ENCODE peak calls at places on chromosomes 3 and 15, in six cellular contexts. D, U, P, F, E and C are unnamed samples.
A peak's percentile ranks its signal among the peaks of the same experiment; 100 is the strongest.

GRCh38 chr3:6132684-6133432 is 728.1 kb upstream of the GRM7 start:
- DNase-seq in F (no peak), P (no peak), U (no peak), D (no peak), E (no peak), C (no peak)

GRCh38 chr3:27729748-27730611 is 7.9 kb upstream of the EOMES start:
- DNase-seq in E (no peak), F (no peak), P (no peak), D (no peak), U (no peak), C (no peak)

GRCh38 chr3:126474498-126475410 is 937 bp downstream of the ZXDC start:
- DNase-seq in U (peak; percentile 53), D (peak; percentile 54), P (no peak), E (peak; percentile 49), F (peak; percentile 48), C (no peak)

GRCh38 chr15:42147431-42147735 is 9.1 kb downstream of the PLA2G4F start:
- DNase-seq in D (no peak), E (no peak), F (no peak), U (no peak), P (no peak), C (no peak)

GRCh38 chr3:190621971-190622370 is 108.1 kb downstream of the IL1RAP start:
- DNase-seq in D (no peak), U (no peak), E (peak; percentile 32), F (no peak), P (no peak), C (no peak)

GRCh38 chr15:94324117-94324826 is 92.9 kb downstream of the MCTP2 start:
- DNase-seq in D (peak; percentile 58), F (peak; percentile 56), U (peak; percentile 53), E (peak; percentile 71), P (peak; percentile 25), C (peak; percentile 70)

GRCh38 chr3:4584537-4585249 is 91.5 kb downstream of the ITPR1 start:
- DNase-seq in P (no peak), U (no peak), E (peak; percentile 73), D (no peak), F (no peak), C (no peak)

GRCh38 chr15:57169643-57170042 is 206.7 kb upstream of the CGNL1 start:
- DNase-seq in E (no peak), D (no peak), U (no peak), F (no peak), P (no peak), C (no peak)

GRCh38 chr3:36677331-36678007 is 86.9 kb downstream of the DCLK3 start:
- DNase-seq in E (peak; percentile 75), P (peak; percentile 27), F (no peak), D (no peak), U (no peak), C (no peak)

GRCh38 chr3:25001041-25001591 is 426.9 kb upstream of the RARB start:
- DNase-seq in P (no peak), F (no peak), D (no peak), U (no peak), E (no peak), C (no peak)

GRCh38 chr15:96054606-96055005 is 275.9 kb upstream of the NR2F2 start:
- DNase-seq in E (no peak), D (no peak), F (no peak), P (no peak), U (no peak), C (no peak)

GRCh38 chr3:131036200-131036816 is 9.6 kb downstream of the NEK11 start:
- DNase-seq in D (no peak), F (no peak), E (peak; percentile 77), P (no peak), U (no peak), C (no peak)

GRCh38 chr15:40313531-40314398 is 6.0 kb upstream of the PLCB2 start:
- DNase-seq in U (peak; percentile 89), F (no peak), D (no peak), P (no peak), E (no peak), C (no peak)

GRCh38 chr3:85594648-85595047 is 635.9 kb downstream of the CADM2 start:
- DNase-seq in E (no peak), U (no peak), D (no peak), P (no peak), F (no peak), C (no peak)

GRCh38 chr3:42499478-42499871 is 3.0 kb upstream of the VIPR1 start:
- DNase-seq in U (peak; percentile 10), P (no peak), D (no peak), F (no peak), E (no peak), C (no peak)

GRCh38 chr3:66303556-66303955 is 82.8 kb downstream of the SLC25A26 start:
- DNase-seq in E (no peak), U (no peak), D (no peak), F (no peak), P (no peak), C (no peak)

GRCh38 chr15:77042245-77042644 is 28.7 kb downstream of the TSPAN3 start:
- DNase-seq in D (no peak), U (no peak), F (no peak), E (no peak), P (no peak), C (no peak)

GRCh38 chr3:127822166-127822835 is at the start of gene MGLL:
- DNase-seq in D (peak; percentile 55), F (peak; percentile 34), U (peak; percentile 43), E (peak; percentile 32), P (no peak), C (no peak)

GRCh38 chr3:127819086-127819485 is 3.2 kb downstream of the MGLL start:
- DNase-seq in U (no peak), F (no peak), D (no peak), P (no peak), E (no peak), C (no peak)

GRCh38 chr3:127820871-127821853 is 1.2 kb downstream of the MGLL start:
- DNase-seq in D (no peak), P (no peak), F (no peak), U (peak; percentile 38), E (no peak), C (no peak)

GRCh38 chr3:127819656-127820055 is 2.7 kb downstream of the MGLL start:
- DNase-seq in E (no peak), F (no peak), P (no peak), D (no peak), U (no peak), C (no peak)

DNA sequence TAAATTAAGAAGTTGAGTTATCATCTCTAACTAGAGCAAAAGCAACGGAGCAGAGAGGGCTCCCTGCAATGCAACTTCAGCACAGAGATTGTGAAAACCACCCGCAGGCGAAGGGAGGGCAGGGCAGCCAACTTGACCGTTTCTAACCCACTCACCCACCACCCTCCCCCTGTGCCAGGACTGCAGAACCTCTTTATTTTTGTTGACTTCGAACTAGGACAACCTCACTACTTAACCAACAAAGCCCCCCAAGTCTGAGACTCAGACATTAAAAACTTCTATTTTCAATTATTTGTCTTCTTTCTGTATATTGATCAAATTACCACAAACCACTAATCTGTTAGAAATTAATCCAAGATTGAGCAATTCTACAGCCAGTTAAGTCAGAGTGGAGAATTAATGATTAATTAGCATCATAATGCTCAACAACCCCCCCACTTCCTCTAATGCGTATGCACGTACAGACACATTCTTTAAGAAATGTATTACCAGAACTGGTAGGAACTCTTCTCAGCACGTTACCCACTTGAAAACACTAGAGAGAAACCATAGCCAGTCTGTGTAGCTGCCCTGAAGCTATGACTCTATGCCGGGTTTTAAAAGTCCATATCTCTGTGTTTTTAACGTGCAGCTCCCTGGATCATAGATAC is 2.0 kb downstream of the MGLL start:
- DNase-seq in D (no peak), P (no peak), U (no peak), F (no peak), E (no peak), C (no peak)
- TF ChIP-seq CTCF in D (no peak), P (peak; percentile 38), U (no peak), F (no peak), E (peak; percentile 21), C (no peak)

GRCh38 chr3:14780927-14781507 is 37.7 kb upstream of the FGD5 start:
- DNase-seq in D (peak; percentile 74), U (peak; percentile 69), E (peak; percentile 63), F (peak; percentile 71), P (peak; percentile 55), C (no peak)
- TF ChIP-seq CTCF in D (peak; percentile 74), U (no peak), E (peak; percentile 71), F (peak; percentile 77), P (peak; percentile 87), C (no peak)

GRCh38 chr15:45802140-45802539 is 167.3 kb downstream of the SQOR start:
- DNase-seq in E (no peak), F (no peak), P (no peak), U (no peak), D (no peak), C (no peak)
- TF ChIP-seq CTCF in E (peak; percentile 0), F (no peak), P (no peak), U (no peak), D (no peak), C (no peak)

GRCh38 chr15:74423443-74424257 is 10.1 kb downstream of the SEMA7A start:
- DNase-seq in E (no peak), F (no peak), U (no peak), P (no peak), D (no peak), C (no peak)
- TF ChIP-seq CTCF in E (no peak), F (no peak), U (no peak), P (no peak), D (no peak), C (no peak)